ENCODE peak calls at places on chromosome 6, in seven cellular contexts. Z is stimulated activated naive CD8-positive, alpha-beta T cell treated with anti-CD3 and anti-CD28 coated beads, Interleukin-15, Interleukin-2, amounts not matched to agents 100 U/mL and 50 U/mL, for 24 hours; T is effector memory CD4-positive, alpha-beta T cell; M is effector memory CD8-positive, alpha-beta T cell; O is psoas muscle; L is prostate gland; C is RPMI7951. S is an unnamed sample.

GRCh38 chr6:119142051-119142450 is 63.6 kb upstream of the FAM184A start:
- DNase-seq in Z (no peak), T (no peak), M (no peak), O (no peak), L (no peak), C (no peak), S (no peak)

GRCh38 chr6:161596807-161597505 is 323.1 kb upstream of the AGPAT4 start:
- DNase-seq in Z (no peak), T (no peak), M (no peak), O (no peak), L (no peak), C (no peak), S (no peak)

GRCh38 chr6:90712165-90712564 is 125.3 kb upstream of the MAP3K7 start:
- DNase-seq in Z (no peak), T (no peak), M (no peak), O (no peak), L (no peak), C (no peak), S (no peak)

GRCh38 chr6:111727798-111728197 is 122.1 kb upstream of the TRAF3IP2 start:
- DNase-seq in Z (no peak), T (no peak), M (no peak), O (no peak), L (no peak), C (peak), S (peak)

GRCh38 chr6:35727206-35727934 is 9.5 kb upstream of the ARMC12 start:
- DNase-seq in Z (peak), T (no peak), M (no peak), O (peak), L (peak), C (peak), S (peak)

GRCh38 chr6:158660331-158660730 is 10.5 kb downstream of the SYTL3 start:
- DNase-seq in Z (peak), T (peak), M (peak), O (no peak), L (peak), C (peak), S (peak)

GRCh38 chr6:155261146-155261900 is 2.5 kb upstream of the CLDN20 start:
- DNase-seq in Z (no peak), T (no peak), M (no peak), O (no peak), L (no peak), C (no peak), S (no peak)

GRCh38 chr6:35351422-35351821 is 9.1 kb downstream of the PPARD start:
- DNase-seq in Z (no peak), T (no peak), M (no peak), O (no peak), L (no peak), C (no peak), S (no peak)

GRCh38 chr6:3376064-3376463 is 80.8 kb downstream of the SLC22A23 start:
- DNase-seq in Z (no peak), T (no peak), M (no peak), O (no peak), L (peak), C (no peak), S (no peak)

GRCh38 chr6:112253505-112253841 is 894 bp downstream of the LAMA4 start:
- DNase-seq in Z (no peak), T (no peak), M (no peak), O (no peak), L (no peak), C (no peak), S (peak)

GRCh38 chr6:329888-330691 is 37.8 kb downstream of the DUSP22 start:
- DNase-seq in Z (no peak), T (no peak), M (no peak), O (no peak), L (no peak), C (no peak), S (no peak)

GRCh38 chr6:85346196-85346595 is 103.7 kb upstream of the NT5E start:
- DNase-seq in Z (no peak), T (no peak), M (no peak), O (no peak), L (no peak), C (no peak), S (no peak)

GRCh38 chr6:2579241-2579761 is 171.4 kb downstream of the MYLK4 start:
- DNase-seq in Z (no peak), T (no peak), M (no peak), O (no peak), L (no peak), C (no peak), S (peak)

GRCh38 chr6:5764401-5764955 is 242.2 kb downstream of the NRN1 start:
- DNase-seq in Z (no peak), T (no peak), M (no peak), O (peak), L (no peak), C (no peak), S (peak)

GRCh38 chr6:32170294-32170693 is 5.6 kb downstream of the AGPAT1 start:
- DNase-seq in Z (no peak), T (no peak), M (no peak), O (no peak), L (no peak), C (peak), S (no peak)

GRCh38 chr6:31321820-31322219 is 35.2 kb downstream of the HLA-B start:
- DNase-seq in Z (no peak), T (no peak), M (no peak), O (no peak), L (no peak), C (no peak), S (no peak)

GRCh38 chr6:134482585-134483346 is 164.9 kb upstream of the SGK1 start:
- DNase-seq in Z (no peak), T (no peak), M (no peak), O (peak), L (no peak), C (no peak), S (no peak)

GRCh38 chr6:21005816-21006553 is 471.7 kb downstream of the CDKAL1 start:
- DNase-seq in Z (no peak), T (no peak), M (no peak), O (no peak), L (no peak), C (peak), S (peak)

GRCh38 chr6:119343573-119344146 is 5.9 kb downstream of the MAN1A1 start:
- DNase-seq in Z (no peak), T (no peak), M (no peak), O (no peak), L (no peak), C (no peak), S (no peak)

GRCh38 chr6:127606131-127606562 is 29.2 kb downstream of the C6orf58 start:
- DNase-seq in Z (no peak), T (no peak), M (no peak), O (no peak), L (no peak), C (peak), S (peak)

GRCh38 chr6:24458134-24458533 is 31.2 kb downstream of the GPLD1 start:
- DNase-seq in Z (no peak), T (no peak), M (no peak), O (no peak), L (no peak), C (no peak), S (no peak)

GRCh38 chr6:11609324-11610071 is 71.9 kb downstream of the TMEM170B start:
- DNase-seq in Z (no peak), T (no peak), M (no peak), O (peak), L (no peak), C (peak), S (peak)

GRCh38 chr6:4210619-4211419 is 75.4 kb upstream of the ECI2 start:
- DNase-seq in Z (peak), T (no peak), M (peak), O (peak), L (peak), C (peak), S (peak)

GRCh38 chr6:166825553-166826145 is 130.7 kb downstream of the RNASET2 start:
- DNase-seq in Z (no peak), T (no peak), M (no peak), O (no peak), L (no peak), C (peak), S (peak)

GRCh38 chr6:153814136-153814535 is 224.9 kb upstream of the OPRM1 start:
- DNase-seq in Z (no peak), T (no peak), M (no peak), O (no peak), L (no peak), C (no peak), S (no peak)

GRCh38 chr6:88626460-88626859 is 337.0 kb downstream of the RNGTT start:
- DNase-seq in Z (no peak), T (no peak), M (no peak), O (no peak), L (no peak), C (no peak), S (no peak)

GRCh38 chr6:11604836-11605506 is 67.4 kb downstream of the TMEM170B start:
- DNase-seq in Z (no peak), T (no peak), M (no peak), O (peak), L (no peak), C (no peak), S (no peak)

GRCh38 chr6:30884521-30885480 is 482 bp downstream of the DDR1 start:
- DNase-seq in Z (peak), T (no peak), M (peak), O (peak), L (no peak), C (peak), S (peak)

GRCh38 chr6:106557837-106558236 is 71.5 kb downstream of the RTN4IP1 start:
- DNase-seq in Z (no peak), T (no peak), M (no peak), O (no peak), L (no peak), C (no peak), S (no peak)

GRCh38 chr6:169498887-169499513 is 202.8 kb downstream of the WDR27 start:
- DNase-seq in Z (no peak), T (no peak), M (no peak), O (no peak), L (no peak), C (no peak), S (no peak)

GRCh38 chr6:70790483-70790882 is 122.8 kb downstream of the SMAP1 start:
- DNase-seq in Z (no peak), T (no peak), M (no peak), O (no peak), L (no peak), C (no peak), S (peak)

GRCh38 chr6:92114091-92114490 is 1305.3 kb downstream of the EPHA7 start:
- DNase-seq in Z (no peak), T (no peak), M (no peak), O (no peak), L (no peak), C (no peak), S (no peak)

GRCh38 chr6:44116643-44117382 is 10.4 kb downstream of the MRPL14 start:
- DNase-seq in Z (no peak), T (no peak), M (no peak), O (no peak), L (no peak), C (peak), S (peak)

GRCh38 chr6:72787521-72788031 is 165.7 kb downstream of the KCNQ5 start:
- DNase-seq in Z (no peak), T (no peak), M (no peak), O (peak), L (peak), C (peak), S (peak)

GRCh38 chr6:116975600-116975999 is 98.6 kb downstream of the RFX6 start:
- DNase-seq in Z (no peak), T (no peak), M (no peak), O (no peak), L (no peak), C (peak), S (peak)

GRCh38 chr6:122323361-122323760 is 76.1 kb upstream of the HSF2 start:
- DNase-seq in Z (no peak), T (no peak), M (no peak), O (no peak), L (no peak), C (peak), S (no peak)

S was measured in M059J.